ENCODE peak calls at places on chromosomes 1 and 21, in nine cellular contexts. P is colonic mucosa; B is transverse colon; R is CD8-positive, alpha-beta T cell; Q is HAP-1; J is body of pancreas; I is OCI-LY7; V is SJCRH30; Y is PC-9. T is an unnamed sample. For H3K36me3, the result is how much of the 10 kb centered on the place peaks cover.

GRCh38 chr1:104991702-104992101 is 1242.0 kb downstream of the AMY1C start:
- DNase-seq in P (no peak), B (no peak), R (no peak), Q (no peak), J (no peak), I (no peak), V (no peak), Y (no peak), T (no peak)

GRCh38 chr1:225881081-225882007 is 836 bp downstream of the TMEM63A start:
- DNase-seq in P (peak), B (peak), R (no peak), Q (peak), J (peak), I (peak), V (peak), Y (peak), T (peak)

GRCh38 chr1:166040635-166041034 is 126.2 kb downstream of the FAM78B start:
- DNase-seq in P (no peak), B (no peak), R (no peak), Q (no peak), J (no peak), I (no peak), V (no peak), Y (no peak), T (no peak)

GRCh38 chr1:152035406-152036315 is 1.1 kb downstream of the S100A11 start:
- DNase-seq in P (peak), B (peak), R (no peak), Q (peak), J (no peak), I (no peak), V (peak), Y (no peak), T (peak)

GRCh38 chr1:69739181-69739580 is 171.5 kb downstream of the LRRC7 start:
- DNase-seq in P (no peak), B (no peak), R (no peak), Q (peak), J (no peak), I (no peak), V (peak), Y (no peak), T (no peak)

GRCh38 chr1:20191266-20191665 is 4.9 kb upstream of the PLA2G2C start:
- DNase-seq in P (no peak), B (no peak), R (no peak), Q (no peak), J (no peak), I (no peak), V (peak), Y (no peak), T (no peak)

GRCh38 chr1:65021792-65022191 is 55.4 kb upstream of the JAK1 start:
- DNase-seq in P (no peak), B (no peak), R (no peak), Q (no peak), J (no peak), I (no peak), V (no peak), Y (no peak), T (no peak)

GRCh38 chr1:231724876-231725647 is 98.5 kb downstream of the DISC1 start:
- DNase-seq in P (peak), B (no peak), R (no peak), Q (peak), J (no peak), I (peak), V (peak), Y (peak), T (no peak)

GRCh38 chr1:22350987-22351756 is 100.5 kb upstream of the ZBTB40 start:
- DNase-seq in P (no peak), B (no peak), R (no peak), Q (peak), J (no peak), I (no peak), V (no peak), Y (no peak), T (no peak)

GRCh38 chr1:88802950-88803349 is 88.4 kb downstream of the GTF2B start:
- DNase-seq in P (no peak), B (no peak), R (no peak), Q (no peak), J (no peak), I (no peak), V (no peak), Y (no peak), T (no peak)
- H3K36me3 ChIP-seq in P (under half), B (under half), R (under half), Q (under half), J (under half), I (half or more), V (half or more), Y (half or more), T (under half)

GRCh38 chr1:201813226-201813625 is 15.7 kb upstream of the IPO9 start:
- DNase-seq in P (no peak), B (no peak), R (no peak), Q (no peak), J (no peak), I (no peak), V (peak), Y (no peak), T (no peak)
- H3K36me3 ChIP-seq in P (under half), B (under half), R (under half), Q (half or more), J (under half), I (under half), V (half or more), Y (under half), T (under half)

DNA sequence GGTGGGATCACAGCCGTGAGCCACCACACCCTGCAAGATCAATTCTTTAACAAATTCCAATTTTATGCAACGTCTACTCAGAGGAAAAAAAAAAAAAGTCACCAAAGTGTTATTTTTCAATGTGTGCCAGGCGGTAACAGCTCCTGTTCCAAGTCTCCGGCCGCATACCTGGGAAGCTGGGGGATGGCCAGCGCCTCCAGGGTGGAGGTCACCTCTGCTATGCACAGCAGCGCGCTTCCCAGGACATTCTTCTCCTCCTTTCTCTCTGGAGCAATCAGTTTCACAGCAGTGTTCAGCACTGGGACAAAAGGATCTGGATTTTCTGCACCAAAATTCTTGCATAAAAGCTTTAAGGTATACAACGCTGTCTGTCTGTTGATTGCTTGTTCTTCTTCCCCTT is 34.3 kb downstream of the LGALS8 start:
- DNase-seq in P (no peak), B (no peak), R (no peak), Q (no peak), J (no peak), I (no peak), V (no peak), Y (no peak), T (no peak)
- H3K36me3 ChIP-seq in P (under half), B (under half), R (under half), Q (half or more), J (under half), I (half or more), V (half or more), Y (under half), T (half or more)

GRCh38 chr1:147618771-147619170 is 51.6 kb downstream of the ACP6 start:
- DNase-seq in P (no peak), B (no peak), R (no peak), Q (no peak), J (no peak), I (no peak), V (no peak), Y (no peak), T (no peak)
- H3K36me3 ChIP-seq in P (under half), B (under half), R (under half), Q (half or more), J (under half), I (half or more), V (under half), Y (half or more), T (under half)

GRCh38 chr1:107599220-107599619 is 365.8 kb downstream of the VAV3 start:
- DNase-seq in P (no peak), B (no peak), R (no peak), Q (no peak), J (no peak), I (no peak), V (no peak), Y (no peak), T (no peak)

GRCh38 chr1:107594541-107594940 is 370.4 kb downstream of the VAV3 start:
- DNase-seq in P (no peak), B (no peak), R (no peak), Q (no peak), J (no peak), I (no peak), V (no peak), Y (no peak), T (no peak)

GRCh38 chr1:107593436-107594209 is 371.4 kb downstream of the VAV3 start:
- DNase-seq in P (no peak), B (no peak), R (no peak), Q (no peak), J (no peak), I (no peak), V (no peak), Y (no peak), T (no peak)

DNA sequence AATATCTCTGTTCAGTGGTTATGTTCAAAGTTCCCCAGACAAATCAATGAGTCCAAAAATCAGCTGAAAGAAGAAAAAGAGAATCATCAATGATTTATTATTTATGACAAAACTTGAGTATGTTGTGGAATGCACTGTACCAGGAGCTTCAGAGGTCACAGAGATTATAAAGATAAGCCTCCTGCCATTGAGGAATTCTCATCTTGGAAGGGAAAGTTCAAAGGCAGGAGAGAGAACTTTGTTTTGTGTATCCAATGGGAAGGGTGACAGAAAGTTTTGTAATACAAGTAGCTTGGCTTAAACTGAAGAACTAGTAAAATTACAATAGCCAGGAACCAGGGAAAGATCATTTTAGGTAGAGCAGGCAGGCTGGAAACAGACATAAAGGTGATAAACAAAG is 367.7 kb downstream of the VAV3 start:
- DNase-seq in P (no peak), B (no peak), R (no peak), Q (no peak), J (no peak), I (no peak), V (no peak), Y (no peak), T (no peak)
- H3K36me3 ChIP-seq in P (under half), B (under half), R (under half), Q (under half), J (under half), I (under half), V (under half), Y (under half), T (under half)

DNA sequence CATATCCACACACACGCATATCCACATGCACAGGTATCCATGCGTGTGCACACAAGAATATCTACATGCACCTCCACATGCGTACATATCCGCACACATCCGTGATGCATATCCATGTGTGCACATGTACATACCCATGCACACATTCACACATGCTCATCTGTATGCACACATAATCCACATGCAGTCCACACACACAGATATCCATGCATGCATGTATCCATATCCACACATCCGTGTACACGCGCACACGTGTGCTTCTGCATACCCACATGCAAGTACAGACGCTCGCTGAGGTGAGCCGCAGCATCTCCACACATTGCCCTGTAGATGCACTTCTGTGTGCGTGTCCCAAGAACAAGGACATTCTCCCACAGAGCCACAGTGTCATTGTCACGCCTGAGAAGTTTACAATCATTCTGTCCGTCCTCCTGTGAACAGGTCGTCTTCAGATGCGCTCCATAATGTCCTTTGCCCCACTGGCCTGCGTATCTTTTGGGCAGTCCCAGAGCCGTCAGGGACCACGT is 43.4 kb downstream of the COL18A1 start:
- DNase-seq in P (no peak), B (no peak), R (no peak), Q (no peak), J (no peak), I (no peak), V (no peak), Y (no peak), T (no peak)
- H3K36me3 ChIP-seq in P (under half), B (under half), R (under half), Q (under half), J (under half), I (under half), V (under half), Y (under half), T (under half)

DNA sequence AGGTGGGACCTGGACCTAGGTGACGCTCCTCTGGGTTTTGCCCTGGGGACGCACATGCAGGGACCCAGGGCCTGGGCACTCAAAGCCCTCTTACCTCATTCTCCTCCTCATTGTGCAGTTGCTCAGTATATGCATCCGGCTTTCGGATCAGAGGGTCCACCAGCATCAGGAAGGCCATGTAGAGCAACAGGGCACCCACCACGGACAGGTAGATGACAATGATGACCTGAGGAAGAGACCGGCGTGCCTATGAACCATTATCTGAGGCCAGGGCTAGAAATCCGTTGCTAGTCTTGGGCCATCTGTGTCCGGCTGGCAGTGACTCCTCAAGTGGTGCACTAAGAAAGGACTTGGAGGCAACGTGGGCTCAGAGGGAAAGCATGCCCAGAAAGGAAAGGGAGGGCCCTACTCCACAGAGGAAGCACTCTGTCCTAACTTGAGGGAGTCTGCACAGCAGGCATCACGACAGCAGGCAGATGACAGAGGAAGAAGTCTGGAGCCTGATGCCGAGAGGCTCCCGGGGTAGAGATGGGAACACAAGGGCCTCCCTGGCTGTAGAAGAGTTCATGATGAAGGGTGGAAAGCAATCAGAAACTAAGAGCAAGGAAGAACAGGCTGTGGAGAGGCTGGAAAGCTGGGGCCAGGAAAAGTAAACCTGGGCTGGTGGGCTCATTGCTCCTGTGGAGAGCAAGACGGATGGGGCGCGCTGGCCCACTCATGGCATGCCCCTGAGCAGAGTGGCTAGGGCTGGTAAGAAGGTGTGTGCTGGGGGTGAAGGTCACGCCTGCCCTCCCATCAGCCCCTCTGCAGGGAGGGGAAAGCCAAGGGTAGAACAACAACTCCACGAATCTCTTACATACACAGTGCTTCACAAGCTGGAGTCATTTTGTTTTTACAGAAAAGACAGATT is 10.3 kb downstream of the TMEM9 start:
- DNase-seq in P (no peak), B (no peak), R (no peak), Q (no peak), J (no peak), I (no peak), V (no peak), Y (no peak), T (no peak)
- H3K36me3 ChIP-seq in P (under half), B (under half), R (under half), Q (half or more), J (under half), I (under half), V (under half), Y (under half), T (under half)

GRCh38 chr1:11653101-11653601 is 1.1 kb downstream of the FBXO2 start:
- DNase-seq in P (no peak), B (no peak), R (no peak), Q (no peak), J (peak), I (no peak), V (no peak), Y (peak), T (no peak)
- H3K36me3 ChIP-seq in P (under half), B (under half), R (under half), Q (under half), J (under half), I (under half), V (under half), Y (under half), T (under half)

GRCh38 chr1:43617011-43617410 is 32.9 kb upstream of the KDM4A start:
- DNase-seq in P (no peak), B (no peak), R (no peak), Q (no peak), J (no peak), I (no peak), V (no peak), Y (no peak), T (no peak)
- H3K36me3 ChIP-seq in P (under half), B (under half), R (under half), Q (half or more), J (under half), I (under half), V (under half), Y (under half), T (under half)

T was measured in CD4-positive, alpha-beta memory T cell.